ENCODE peak calls at places on chromosomes 1 and 21, in seven cellular contexts. N is lower lobe of right lung; P is HL-60; Q is colonic mucosa; F is tibial artery; Z is AG04450; S is CD8-positive, alpha-beta T cell. C is an unnamed sample.

GRCh38 chr21:23853796-23854379 is 1753.4 kb downstream of the MRPL39 start:
- DNase-seq in N (no peak), P (no peak), Q (no peak), F (no peak), Z (peak; percentile 7), S (no peak), C (no peak)

GRCh38 chr1:161835963-161836362 is 69.8 kb downstream of the ATF6 start:
- DNase-seq in N (no peak), P (no peak), Q (no peak), F (no peak), Z (peak; percentile 30), S (no peak), C (no peak)

GRCh38 chr1:41102208-41102607 is 80.7 kb upstream of the SLFNL1 start:
- DNase-seq in N (peak; percentile 79), P (no peak), Q (peak; percentile 85), F (peak; percentile 96), Z (peak; percentile 92), S (no peak), C (peak; percentile 90)

GRCh38 chr1:113153116-113153803 is 80.3 kb downstream of the LRIG2 start:
- DNase-seq in N (no peak), P (no peak), Q (peak; percentile 51), F (no peak), Z (no peak), S (no peak), C (no peak)

GRCh38 chr1:155962599-155963211 is 15.6 kb downstream of the ARHGEF2 start:
- DNase-seq in N (peak; percentile 67), P (no peak), Q (peak; percentile 59), F (peak; percentile 82), Z (no peak), S (no peak), C (no peak)

GRCh38 chr1:182069028-182069466 is 7.5 kb upstream of the ZNF648 start:
- DNase-seq in N (peak; percentile 74), P (peak; percentile 57), Q (peak; percentile 67), F (no peak), Z (no peak), S (no peak), C (peak; percentile 36)

GRCh38 chr1:120179420-120180348 is 3.4 kb upstream of the SEC22B start:
- DNase-seq in N (no peak), P (no peak), Q (peak; percentile 18), F (no peak), Z (peak; percentile 61), S (no peak), C (no peak)

GRCh38 chr1:61152066-61152465 is 69.7 kb downstream of the NFIA start:
- DNase-seq in N (no peak), P (no peak), Q (no peak), F (no peak), Z (no peak), S (no peak), C (no peak)

GRCh38 chr21:14482165-14482564 is 64.0 kb downstream of the SAMSN1 start:
- DNase-seq in N (no peak), P (peak; percentile 82), Q (no peak), F (no peak), Z (no peak), S (no peak), C (no peak)

GRCh38 chr1:17922833-17923232 is 167.7 kb downstream of the ACTL8 start:
- DNase-seq in N (no peak), P (peak; percentile 35), Q (peak; percentile 58), F (peak; percentile 51), Z (no peak), S (no peak), C (no peak)

GRCh38 chr1:17920881-17921635 is 165.9 kb downstream of the ACTL8 start:
- DNase-seq in N (no peak), P (no peak), Q (no peak), F (peak; percentile 32), Z (no peak), S (no peak), C (no peak)

GRCh38 chr1:17916702-17917101 is 161.6 kb downstream of the ACTL8 start:
- DNase-seq in N (no peak), P (no peak), Q (no peak), F (peak; percentile 21), Z (no peak), S (no peak), C (no peak)

GRCh38 chr1:17923684-17924083 is 168.6 kb downstream of the ACTL8 start:
- DNase-seq in N (no peak), P (no peak), Q (no peak), F (peak; percentile 46), Z (no peak), S (no peak), C (no peak)

DNA sequence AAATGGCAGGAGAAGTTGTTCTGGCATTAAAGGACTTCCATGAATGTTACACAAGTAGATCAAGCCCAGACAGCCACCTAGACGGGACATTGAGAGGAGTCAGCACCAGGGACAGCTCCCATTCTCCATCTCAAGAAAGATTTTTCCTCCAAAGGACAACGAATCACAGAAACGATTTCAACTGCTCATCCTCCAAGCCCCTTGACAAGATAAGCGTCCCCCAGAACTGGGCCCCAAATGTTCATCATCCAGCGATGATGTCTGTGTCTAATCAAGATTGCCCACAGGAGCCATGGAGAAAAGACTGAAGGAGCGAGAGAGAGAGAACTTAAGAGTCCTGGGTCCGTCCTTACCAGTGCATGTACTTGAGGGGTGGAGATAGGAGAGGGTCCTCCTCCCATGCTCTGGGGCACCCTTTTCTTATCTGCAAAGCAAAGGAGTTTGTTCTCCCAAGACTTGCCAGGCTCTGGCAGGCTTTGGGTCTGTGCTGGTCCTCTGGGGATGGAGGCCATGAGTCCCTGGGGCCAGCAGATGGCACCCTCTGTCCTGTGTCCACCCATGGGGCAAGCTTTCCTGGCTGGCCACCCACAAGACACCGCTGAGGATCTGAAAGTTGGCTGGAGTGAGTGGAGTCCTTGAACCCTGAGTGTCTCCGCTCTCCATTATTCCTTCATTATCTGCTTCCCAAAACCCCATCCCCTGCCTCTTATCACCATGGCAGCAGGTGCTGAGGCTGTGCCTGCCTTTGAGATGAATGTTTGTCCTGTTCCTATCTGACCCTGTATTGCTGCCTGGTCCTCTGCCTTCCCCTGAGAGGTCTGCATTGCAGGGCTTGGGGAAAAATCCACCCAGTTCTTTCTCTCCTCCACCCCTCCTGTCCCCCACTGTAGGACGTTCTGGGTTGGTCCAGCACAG is 164.6 kb downstream of the ACTL8 start:
- DNase-seq in N (no peak), P (peak; percentile 3), Q (peak; percentile 32), F (peak; percentile 45), Z (peak; percentile 18), S (no peak), C (no peak)
- TF ChIP-seq CTCF in N (no peak), P (no peak), Q (no peak), F (no peak), Z (peak; percentile 3), S (no peak), C (no peak)

GRCh38 chr1:54965624-54966340 is 14.6 kb upstream of the TMEM61 start:
- DNase-seq in N (peak; percentile 71), P (peak; percentile 93), Q (peak; percentile 40), F (peak; percentile 80), Z (no peak), S (no peak), C (peak; percentile 55)
- H3K27ac ChIP-seq in N (no peak overlapping the region), P (peak overlapping the region; percentile 73), Q (no peak overlapping the region), F (no peak overlapping the region), Z (no peak overlapping the region), S (no peak overlapping the region), C (no peak overlapping the region)

DNA sequence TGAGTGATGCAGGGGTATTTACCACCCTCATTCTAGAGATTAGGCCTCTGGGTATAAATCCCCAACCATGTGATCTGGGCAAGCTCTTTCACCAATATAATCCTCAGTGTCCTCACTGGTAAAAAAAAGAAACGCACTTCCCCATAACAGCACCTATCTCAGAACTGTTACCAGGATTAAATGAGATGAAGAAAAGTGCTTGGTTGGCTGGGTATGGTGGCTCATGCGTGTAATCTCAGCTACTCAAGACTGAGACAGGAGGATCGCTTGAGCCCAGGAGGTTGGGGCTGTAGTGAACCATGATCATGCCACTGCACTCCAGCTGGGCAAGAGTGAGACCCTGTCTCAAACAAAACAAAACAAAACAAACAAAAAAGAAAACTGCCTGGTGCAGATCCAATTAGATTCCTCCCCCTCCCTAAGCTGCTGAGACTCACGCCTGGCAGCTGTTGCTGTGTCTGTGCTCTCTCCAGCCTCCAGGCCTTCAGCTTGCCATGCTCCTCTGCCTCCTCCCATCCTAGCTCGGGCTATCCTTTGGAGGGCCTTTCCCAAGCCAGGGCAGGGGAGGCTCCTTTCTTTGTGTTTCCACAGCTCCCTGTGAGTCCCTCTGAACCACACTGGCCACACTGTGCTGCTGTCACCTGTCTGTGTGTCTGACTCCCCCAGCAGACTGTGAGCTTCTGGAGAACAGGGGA is 19.0 kb downstream of the CYB5RL start:
- DNase-seq in N (no peak), P (no peak), Q (no peak), F (no peak), Z (no peak), S (no peak), C (no peak)
- TF ChIP-seq CTCF in N (no peak), P (no peak), Q (no peak), F (no peak), Z (no peak), S (no peak), C (no peak)

DNA sequence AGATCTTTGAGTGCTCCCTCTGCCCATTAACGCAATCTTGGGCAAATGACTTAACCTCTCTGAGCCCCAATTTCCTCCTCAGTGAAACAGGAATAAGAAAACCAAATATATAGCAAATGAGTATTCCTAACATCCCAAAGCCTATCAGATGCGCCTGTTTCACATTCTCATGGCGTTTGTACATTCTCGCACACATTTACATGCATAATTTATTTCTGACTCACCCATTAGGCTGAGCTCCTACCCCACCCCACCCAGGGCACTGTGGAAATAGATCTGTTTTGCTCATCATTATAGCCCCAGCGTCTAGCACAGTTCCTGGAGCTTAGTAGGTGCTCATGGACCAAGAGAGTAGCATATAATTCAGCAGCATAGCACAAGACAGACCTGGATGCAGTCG is 146.2 kb upstream of the VANGL1 start:
- DNase-seq in N (no peak), P (no peak), Q (no peak), F (no peak), Z (no peak), S (no peak), C (no peak)
- H3K27ac ChIP-seq in N (no peak overlapping the region), P (no peak overlapping the region), Q (no peak overlapping the region), F (no peak overlapping the region), Z (peak overlapping the region; percentile 12), S (no peak overlapping the region), C (no peak overlapping the region)

C was measured in left ventricle myocardium inferior.